ENCODE peak calls at places on chromosomes 5 and 9, in seven cellular contexts. D, P, W, Z, U, A and G are unnamed samples.
A peak's percentile ranks its signal among the peaks of the same experiment; 100 is the strongest.

GRCh38 chr5:84306617-84307016 is 78.1 kb downstream of the EDIL3 start:
- DNase-seq in A (no peak), P (no peak), Z (no peak), U (no peak), W (no peak), D (peak; percentile 25), G (no peak)

GRCh38 chr5:133286483-133286882 is 234.7 kb downstream of the HSPA4 start:
- DNase-seq in A (no peak), P (no peak), W (no peak), D (no peak), Z (no peak), U (no peak), G (no peak)

GRCh38 chr9:35406183-35406959 is 83.5 kb upstream of the RUSC2 start:
- DNase-seq in P (peak; percentile 80), D (no peak), A (peak; percentile 2), Z (peak; percentile 80), W (peak; percentile 96), U (peak; percentile 55), G (peak; percentile 97)

GRCh38 chr9:122132539-122132938 is 27.0 kb downstream of the NDUFA8 start:
- DNase-seq in P (no peak), Z (no peak), A (no peak), W (no peak), D (no peak), U (no peak), G (no peak)

GRCh38 chr5:54519083-54519541 is 1.6 kb downstream of the SNX18 start:
- DNase-seq in A (no peak), U (no peak), P (no peak), D (no peak), Z (no peak), W (no peak), G (no peak)

GRCh38 chr9:112012026-112012902 is 115.7 kb downstream of the UGCG start:
- DNase-seq in D (peak; percentile 95), U (no peak), P (peak; percentile 32), W (no peak), A (peak; percentile 90), Z (no peak), G (no peak)

GRCh38 chr5:154010660-154011059 is 28.1 kb downstream of the FAM114A2 start:
- DNase-seq in P (no peak), A (no peak), U (no peak), D (no peak), Z (no peak), W (no peak), G (no peak)

GRCh38 chr9:135164036-135164435 is 76.6 kb downstream of the OLFM1 start:
- DNase-seq in P (no peak), D (no peak), W (no peak), A (no peak), U (no peak), Z (no peak), G (no peak)

GRCh38 chr9:99180199-99180598 is 41.5 kb downstream of the ALG2 start:
- DNase-seq in D (no peak), P (no peak), A (no peak), U (no peak), Z (no peak), W (no peak), G (no peak)

GRCh38 chr5:53126514-53126913 is 17.0 kb upstream of the MOCS2 start:
- DNase-seq in U (no peak), Z (no peak), D (peak; percentile 81), W (no peak), P (no peak), A (peak; percentile 20), G (no peak)

GRCh38 chr9:96553070-96553469 is 66.6 kb downstream of the CDC14B start:
- DNase-seq in D (peak; percentile 88), Z (no peak), U (no peak), W (no peak), A (peak; percentile 78), P (no peak), G (no peak)

GRCh38 chr5:135194573-135195266 is 160.7 kb upstream of the PITX1 start:
- DNase-seq in Z (no peak), A (peak; percentile 9), U (no peak), D (peak; percentile 46), W (no peak), P (no peak), G (no peak)

GRCh38 chr5:135195267-135195603 is 161.2 kb upstream of the PITX1 start:
- DNase-seq in A (no peak), Z (no peak), W (no peak), P (no peak), U (no peak), D (no peak), G (no peak)

GRCh38 chr5:135194126-135194488 is 160.1 kb upstream of the PITX1 start:
- DNase-seq in W (no peak), D (no peak), P (no peak), Z (no peak), U (no peak), A (no peak), G (no peak)

GRCh38 chr5:135193213-135194125 is 159.4 kb upstream of the PITX1 start:
- DNase-seq in A (peak; percentile 65), Z (no peak), P (no peak), U (no peak), D (peak; percentile 89), W (peak; percentile 9), G (no peak)

DNA sequence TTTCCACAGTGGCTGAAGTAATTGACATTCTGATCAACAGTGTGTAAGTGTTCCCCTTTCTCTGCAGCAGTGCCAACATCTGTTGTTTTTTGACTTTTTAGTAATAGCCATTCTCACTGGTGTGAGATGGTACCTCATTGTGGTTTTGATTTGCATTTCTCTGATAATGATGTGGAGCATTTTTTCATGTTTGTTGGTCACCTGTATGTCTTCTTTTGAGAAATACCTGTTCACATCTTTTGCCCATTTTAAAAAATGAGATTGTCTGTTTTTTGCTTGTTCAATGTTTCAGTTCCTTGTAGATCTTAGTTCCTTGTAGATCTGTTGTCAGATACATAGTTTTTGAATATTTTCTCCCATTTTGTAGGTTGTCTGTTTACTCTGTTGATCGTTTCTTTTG is 162.5 kb upstream of the PITX1 start:
- DNase-seq in A (no peak), P (no peak), Z (no peak), D (no peak), W (no peak), U (no peak), G (no peak)
- H2AK5ac ChIP-seq in A (no peak overlapping the region), P (no peak overlapping the region), Z (no peak overlapping the region), D (no peak overlapping the region), W (no peak overlapping the region), U (no peak overlapping the region), G (no peak overlapping the region)

GRCh38 chr9:136438909-136439549 is 616 bp downstream of the INPP5E start:
- DNase-seq in A (peak; percentile 52), Z (no peak), U (no peak), W (peak; percentile 26), D (peak; percentile 11), P (no peak), G (peak; percentile 48)
- H2AK5ac ChIP-seq in A (no peak overlapping the region), Z (no peak overlapping the region), U (peak overlapping the region; percentile 47), W (no peak overlapping the region), D (peak overlapping the region; percentile 44), P (peak overlapping the region; percentile 37), G (no peak overlapping the region)

GRCh38 chr9:114273461-114273881 is 49.4 kb upstream of the ORM1 start:
- DNase-seq in W (no peak), P (no peak), Z (no peak), A (no peak), D (no peak), U (no peak), G (peak; percentile 20)
- H2AK5ac ChIP-seq in W (no peak overlapping the region), P (no peak overlapping the region), Z (no peak overlapping the region), A (no peak overlapping the region), D (peak overlapping the region; percentile 4), U (peak overlapping the region; percentile 25), G (no peak overlapping the region)

DNA sequence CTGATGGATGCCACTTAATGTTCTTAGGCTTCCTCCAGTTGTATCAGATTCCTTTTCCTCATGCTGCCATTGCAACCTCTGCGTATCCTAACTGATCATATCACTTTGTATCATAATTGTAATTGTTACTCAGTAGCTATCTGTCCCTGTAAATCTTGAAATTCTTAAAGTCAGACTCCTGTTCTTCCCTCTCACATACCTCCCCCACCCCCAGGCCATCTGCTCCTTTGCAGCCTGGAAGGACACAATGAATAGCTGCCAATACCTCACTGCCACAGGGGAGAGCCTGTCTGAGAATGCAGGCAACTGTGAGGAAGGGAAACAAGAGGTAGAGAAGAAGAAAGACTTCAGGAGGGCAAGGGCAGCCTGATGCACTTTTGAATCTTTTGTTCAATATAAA is 228.5 kb downstream of the ENC1 start:
- DNase-seq in P (peak; percentile 50), W (peak; percentile 89), D (no peak), U (peak; percentile 37), Z (no peak), A (no peak), G (peak; percentile 42)
- H2AK5ac ChIP-seq in P (no peak overlapping the region), W (no peak overlapping the region), D (no peak overlapping the region), U (no peak overlapping the region), Z (no peak overlapping the region), A (no peak overlapping the region), G (no peak overlapping the region)

GRCh38 chr5:144880513-144880912 is 709.8 kb downstream of the KCTD16 start:
- DNase-seq in D (no peak), A (no peak), W (no peak), U (no peak), P (no peak), Z (no peak), G (no peak)

GRCh38 chr5:144876990-144877389 is 706.3 kb downstream of the KCTD16 start:
- DNase-seq in Z (no peak), D (no peak), A (no peak), W (no peak), P (no peak), U (no peak), G (no peak)

GRCh38 chr5:144886668-144887067 is 716.0 kb downstream of the KCTD16 start:
- DNase-seq in Z (no peak), A (no peak), U (no peak), D (no peak), P (no peak), W (no peak), G (no peak)

GRCh38 chr5:144882739-144883283 is 712.1 kb downstream of the KCTD16 start:
- DNase-seq in A (no peak), D (no peak), P (no peak), U (no peak), W (no peak), Z (no peak), G (no peak)
- H2AK5ac ChIP-seq in A (no peak overlapping the region), D (no peak overlapping the region), P (no peak overlapping the region), U (no peak overlapping the region), W (no peak overlapping the region), Z (no peak overlapping the region), G (no peak overlapping the region)